ENCODE peak calls at places on chromosome 11, in four cellular contexts. One of them, this sample, is unnamed.

GRCh38 chr11:560305-561147 is at the start of the genes LMNTD2 and RASSF7:
- DNase-seq in suprapubic skin: peak
- DNase-seq in stimulated activated CD8-positive, alpha-beta memory T cell treated with anti-CD3 and anti-CD28 coated beads, Interleukin-15, amount 100 ng/mL, for 24 hours: peak
- DNase-seq in coronary artery: peak
- DNase-seq in this sample: peak

GRCh38 chr11:12876340-12876739 is 132.8 kb upstream of the RASSF10 start:
- DNase-seq in suprapubic skin: no peak
- DNase-seq in stimulated activated CD8-positive, alpha-beta memory T cell treated with anti-CD3 and anti-CD28 coated beads, Interleukin-15, amount 100 ng/mL, for 24 hours: no peak
- DNase-seq in coronary artery: no peak
- DNase-seq in this sample: no peak

GRCh38 chr11:91173701-91174100 is 950.9 kb upstream of the CHORDC1 start:
- DNase-seq in suprapubic skin: no peak
- DNase-seq in stimulated activated CD8-positive, alpha-beta memory T cell treated with anti-CD3 and anti-CD28 coated beads, Interleukin-15, amount 100 ng/mL, for 24 hours: no peak
- DNase-seq in coronary artery: no peak
- DNase-seq in this sample: no peak

GRCh38 chr11:128902515-128903066 is 11.4 kb downstream of the KCNJ5 start:
- DNase-seq in suprapubic skin: no peak
- DNase-seq in stimulated activated CD8-positive, alpha-beta memory T cell treated with anti-CD3 and anti-CD28 coated beads, Interleukin-15, amount 100 ng/mL, for 24 hours: no peak
- DNase-seq in coronary artery: no peak
- DNase-seq in this sample: no peak

GRCh38 chr11:27696961-27697360 is 3.3 kb downstream of the BDNF start:
- DNase-seq in suprapubic skin: no peak
- DNase-seq in stimulated activated CD8-positive, alpha-beta memory T cell treated with anti-CD3 and anti-CD28 coated beads, Interleukin-15, amount 100 ng/mL, for 24 hours: no peak
- DNase-seq in coronary artery: no peak
- DNase-seq in this sample: no peak

GRCh38 chr11:47688101-47688500 is 27.1 kb downstream of the AGBL2 start:
- DNase-seq in suprapubic skin: no peak
- DNase-seq in stimulated activated CD8-positive, alpha-beta memory T cell treated with anti-CD3 and anti-CD28 coated beads, Interleukin-15, amount 100 ng/mL, for 24 hours: no peak
- DNase-seq in coronary artery: no peak
- DNase-seq in this sample: no peak

GRCh38 chr11:97888641-97889040 is 1132.1 kb upstream of the CNTN5 start:
- DNase-seq in suprapubic skin: no peak
- DNase-seq in stimulated activated CD8-positive, alpha-beta memory T cell treated with anti-CD3 and anti-CD28 coated beads, Interleukin-15, amount 100 ng/mL, for 24 hours: no peak
- DNase-seq in coronary artery: no peak
- DNase-seq in this sample: no peak

GRCh38 chr11:131674051-131674755 is 303.8 kb downstream of the NTM start:
- DNase-seq in suprapubic skin: no peak
- DNase-seq in stimulated activated CD8-positive, alpha-beta memory T cell treated with anti-CD3 and anti-CD28 coated beads, Interleukin-15, amount 100 ng/mL, for 24 hours: peak
- DNase-seq in coronary artery: no peak
- DNase-seq in this sample: peak

GRCh38 chr11:4979021-4979420 is 15.6 kb upstream of the OR51L1 start:
- DNase-seq in suprapubic skin: no peak
- DNase-seq in stimulated activated CD8-positive, alpha-beta memory T cell treated with anti-CD3 and anti-CD28 coated beads, Interleukin-15, amount 100 ng/mL, for 24 hours: no peak
- DNase-seq in coronary artery: no peak
- DNase-seq in this sample: no peak

GRCh38 chr11:120554771-120555432 is 43.4 kb downstream of the GRIK4 start:
- DNase-seq in suprapubic skin: no peak
- DNase-seq in stimulated activated CD8-positive, alpha-beta memory T cell treated with anti-CD3 and anti-CD28 coated beads, Interleukin-15, amount 100 ng/mL, for 24 hours: no peak
- DNase-seq in coronary artery: no peak
- DNase-seq in this sample: no peak

GRCh38 chr11:56473252-56473651 is at the start of gene OR5M3:
- DNase-seq in suprapubic skin: no peak
- DNase-seq in stimulated activated CD8-positive, alpha-beta memory T cell treated with anti-CD3 and anti-CD28 coated beads, Interleukin-15, amount 100 ng/mL, for 24 hours: no peak
- DNase-seq in coronary artery: no peak
- DNase-seq in this sample: no peak

GRCh38 chr11:786235-787083 is 3.4 kb downstream of the CEND1 start:
- DNase-seq in suprapubic skin: no peak
- DNase-seq in stimulated activated CD8-positive, alpha-beta memory T cell treated with anti-CD3 and anti-CD28 coated beads, Interleukin-15, amount 100 ng/mL, for 24 hours: no peak
- DNase-seq in coronary artery: no peak
- DNase-seq in this sample: no peak

GRCh38 chr11:134858783-134859480 is 446.9 kb upstream of the B3GAT1 start:
- DNase-seq in suprapubic skin: no peak
- DNase-seq in stimulated activated CD8-positive, alpha-beta memory T cell treated with anti-CD3 and anti-CD28 coated beads, Interleukin-15, amount 100 ng/mL, for 24 hours: no peak
- DNase-seq in coronary artery: peak
- DNase-seq in this sample: no peak

GRCh38 chr11:61892085-61892370 is 683 bp upstream of the FADS3 start:
- DNase-seq in suprapubic skin: no peak
- DNase-seq in stimulated activated CD8-positive, alpha-beta memory T cell treated with anti-CD3 and anti-CD28 coated beads, Interleukin-15, amount 100 ng/mL, for 24 hours: no peak
- DNase-seq in coronary artery: no peak
- DNase-seq in this sample: no peak

GRCh38 chr11:65590240-65590738 is 5.3 kb downstream of the KCNK7 start:
- DNase-seq in suprapubic skin: no peak
- DNase-seq in stimulated activated CD8-positive, alpha-beta memory T cell treated with anti-CD3 and anti-CD28 coated beads, Interleukin-15, amount 100 ng/mL, for 24 hours: no peak
- DNase-seq in coronary artery: no peak
- DNase-seq in this sample: no peak

GRCh38 chr11:111528557-111528956 is 12.0 kb upstream of the LAYN start:
- DNase-seq in suprapubic skin: no peak
- DNase-seq in stimulated activated CD8-positive, alpha-beta memory T cell treated with anti-CD3 and anti-CD28 coated beads, Interleukin-15, amount 100 ng/mL, for 24 hours: no peak
- DNase-seq in coronary artery: no peak
- DNase-seq in this sample: no peak

GRCh38 chr11:74134661-74135515 is 35.9 kb downstream of the C2CD3 start:
- DNase-seq in suprapubic skin: no peak
- DNase-seq in stimulated activated CD8-positive, alpha-beta memory T cell treated with anti-CD3 and anti-CD28 coated beads, Interleukin-15, amount 100 ng/mL, for 24 hours: no peak
- DNase-seq in coronary artery: no peak
- DNase-seq in this sample: no peak

GRCh38 chr11:40094954-40095353 is 1364.5 kb downstream of the LRRC4C start:
- DNase-seq in suprapubic skin: no peak
- DNase-seq in stimulated activated CD8-positive, alpha-beta memory T cell treated with anti-CD3 and anti-CD28 coated beads, Interleukin-15, amount 100 ng/mL, for 24 hours: no peak
- DNase-seq in coronary artery: no peak
- DNase-seq in this sample: no peak

GRCh38 chr11:429391-429790 is 12.4 kb downstream of the ANO9 start:
- DNase-seq in suprapubic skin: no peak
- DNase-seq in stimulated activated CD8-positive, alpha-beta memory T cell treated with anti-CD3 and anti-CD28 coated beads, Interleukin-15, amount 100 ng/mL, for 24 hours: no peak
- DNase-seq in coronary artery: no peak
- DNase-seq in this sample: no peak

GRCh38 chr11:71505001-71505400 is 22.1 kb upstream of the KRTAP5-7 start:
- DNase-seq in suprapubic skin: no peak
- DNase-seq in stimulated activated CD8-positive, alpha-beta memory T cell treated with anti-CD3 and anti-CD28 coated beads, Interleukin-15, amount 100 ng/mL, for 24 hours: no peak
- DNase-seq in coronary artery: no peak
- DNase-seq in this sample: no peak

GRCh38 chr11:19511413-19512183 is 201.0 kb upstream of the NAV2 start:
- DNase-seq in suprapubic skin: no peak
- DNase-seq in stimulated activated CD8-positive, alpha-beta memory T cell treated with anti-CD3 and anti-CD28 coated beads, Interleukin-15, amount 100 ng/mL, for 24 hours: no peak
- DNase-seq in coronary artery: peak
- DNase-seq in this sample: no peak

GRCh38 chr11:68099474-68100405 is 21.4 kb downstream of the CHKA start:
- DNase-seq in suprapubic skin: no peak
- DNase-seq in stimulated activated CD8-positive, alpha-beta memory T cell treated with anti-CD3 and anti-CD28 coated beads, Interleukin-15, amount 100 ng/mL, for 24 hours: no peak
- DNase-seq in coronary artery: no peak
- DNase-seq in this sample: no peak

GRCh38 chr11:121352301-121352891 is 59.8 kb downstream of the SC5D start:
- DNase-seq in suprapubic skin: no peak
- DNase-seq in stimulated activated CD8-positive, alpha-beta memory T cell treated with anti-CD3 and anti-CD28 coated beads, Interleukin-15, amount 100 ng/mL, for 24 hours: no peak
- DNase-seq in coronary artery: no peak
- DNase-seq in this sample: no peak

GRCh38 chr11:67316882-67317364 is 13.6 kb downstream of the SSH3 start:
- DNase-seq in suprapubic skin: no peak
- DNase-seq in stimulated activated CD8-positive, alpha-beta memory T cell treated with anti-CD3 and anti-CD28 coated beads, Interleukin-15, amount 100 ng/mL, for 24 hours: no peak
- DNase-seq in coronary artery: no peak
- DNase-seq in this sample: no peak

GRCh38 chr11:2792376-2793250 is 92.8 kb upstream of the KCNQ1OT1 start:
- DNase-seq in suprapubic skin: peak
- DNase-seq in stimulated activated CD8-positive, alpha-beta memory T cell treated with anti-CD3 and anti-CD28 coated beads, Interleukin-15, amount 100 ng/mL, for 24 hours: no peak
- DNase-seq in coronary artery: peak
- DNase-seq in this sample: peak

GRCh38 chr11:121534131-121535093 is 81.6 kb upstream of the SORL1-AS1 start:
- DNase-seq in suprapubic skin: no peak
- DNase-seq in stimulated activated CD8-positive, alpha-beta memory T cell treated with anti-CD3 and anti-CD28 coated beads, Interleukin-15, amount 100 ng/mL, for 24 hours: no peak
- DNase-seq in coronary artery: no peak
- DNase-seq in this sample: no peak